ENCODE peak calls at places on chromosomes 3 and 15, in five cellular contexts. N is glutamatergic neuron; I is GM20000; L is stimulated activated CD8-positive, alpha-beta memory T cell treated with anti-CD3 and anti-CD28 coated beads, Interleukin-15, amount 100 ng/mL, for 48 hours; G is ovary. E is an unnamed sample.

GRCh38 chr3:16064660-16065414 is 109.6 kb upstream of the GALNT15 start:
- DNase-seq in N (no peak), I (no peak), L (no peak), G (peak; percentile 81), E (peak; percentile 87)

GRCh38 chr15:73022156-73022555 is 30.1 kb upstream of the NEO1 start:
- DNase-seq in N (no peak), I (no peak), L (no peak), G (no peak), E (no peak)

GRCh38 chr15:72197045-72197459 is 535 bp downstream of the GRAMD2A start:
- DNase-seq in N (no peak), I (no peak), L (no peak), G (no peak), E (no peak)

GRCh38 chr3:52220380-52221026 is 4.9 kb downstream of the TLR9 start:
- DNase-seq in N (peak; percentile 96), I (peak; percentile 87), L (peak; percentile 76), G (peak; percentile 84), E (peak; percentile 85)

GRCh38 chr3:102158080-102158756 is 276.6 kb upstream of the ZPLD1 start:
- DNase-seq in N (no peak), I (no peak), L (no peak), G (no peak), E (no peak)

GRCh38 chr3:133901083-133901482 is 5.4 kb upstream of the RAB6B start:
- DNase-seq in N (no peak), I (no peak), L (no peak), G (no peak), E (no peak)

GRCh38 chr3:126649556-126650092 is 5.3 kb downstream of the TXNRD3 start:
- DNase-seq in N (no peak), I (no peak), L (no peak), G (no peak), E (no peak)

GRCh38 chr15:59616390-59616789 is 4.8 kb downstream of the GCNT3 start:
- DNase-seq in N (no peak), I (no peak), L (no peak), G (no peak), E (no peak)

GRCh38 chr3:125192190-125193035 is 20.1 kb downstream of the SLC12A8 start:
- DNase-seq in N (no peak), I (peak; percentile 74), L (no peak), G (no peak), E (no peak)

GRCh38 chr15:66161575-66162118 is 91.9 kb downstream of the MEGF11 start:
- DNase-seq in N (no peak), I (no peak), L (no peak), G (no peak), E (no peak)

GRCh38 chr3:136545664-136546266 is 206.4 kb downstream of the STAG1 start:
- DNase-seq in N (no peak), I (no peak), L (no peak), G (no peak), E (no peak)

GRCh38 chr3:37945407-37945802 is 45.2 kb upstream of the VILL start:
- DNase-seq in N (no peak), I (no peak), L (no peak), G (no peak), E (no peak)

GRCh38 chr3:175307642-175308041 is 448.5 kb downstream of the NAALADL2 start:
- DNase-seq in N (no peak), I (no peak), L (no peak), G (no peak), E (no peak)

GRCh38 chr3:141452045-141452444 is 34.8 kb upstream of the RASA2 start:
- DNase-seq in N (no peak), I (peak; percentile 64), L (no peak), G (no peak), E (no peak)

GRCh38 chr15:88454867-88455810 is 12.0 kb downstream of the MRPL46 start:
- DNase-seq in N (peak; percentile 75), I (peak; percentile 50), L (no peak), G (peak; percentile 28), E (peak; percentile 48)

GRCh38 chr3:72004749-72005292 is 219.9 kb upstream of the PROK2 start:
- DNase-seq in N (no peak), I (no peak), L (no peak), G (no peak), E (no peak)

GRCh38 chr3:180633722-180634121 is 31.8 kb downstream of the TTC14 start:
- DNase-seq in N (no peak), I (no peak), L (no peak), G (no peak), E (no peak)

GRCh38 chr15:42508263-42508690 is 12.8 kb downstream of the SNAP23 start:
- DNase-seq in N (no peak), I (no peak), L (no peak), G (peak; percentile 67), E (no peak)

GRCh38 chr15:69607101-69607500 is 154.5 kb downstream of the RPLP1 start:
- DNase-seq in N (no peak), I (no peak), L (no peak), G (no peak), E (no peak)

GRCh38 chr3:81484532-81484931 is 276.9 kb downstream of the GBE1 start:
- DNase-seq in N (no peak), I (no peak), L (no peak), G (no peak), E (no peak)

GRCh38 chr15:64333516-64333915 is 22.5 kb downstream of the CSNK1G1 start:
- DNase-seq in N (no peak), I (no peak), L (no peak), G (no peak), E (no peak)

GRCh38 chr15:44715797-44716334 is 4.5 kb downstream of the B2M start:
- DNase-seq in N (no peak), I (no peak), L (no peak), G (no peak), E (no peak)

GRCh38 chr3:9704343-9705322 is 1.0 kb downstream of the CPNE9 start:
- DNase-seq in N (peak; percentile 94), I (peak; percentile 68), L (no peak), G (no peak), E (peak; percentile 46)

GRCh38 chr3:163071684-163072083 is 1575.1 kb downstream of the OTOL1 start:
- DNase-seq in N (no peak), I (no peak), L (no peak), G (no peak), E (no peak)

GRCh38 chr3:13416002-13416793 is 3.9 kb downstream of the NUP210 start:
- DNase-seq in N (peak; percentile 43), I (no peak), L (peak; percentile 22), G (no peak), E (no peak)

GRCh38 chr15:65363306-65363705 is 14.5 kb downstream of the IGDCC3 start:
- DNase-seq in N (peak; percentile 28), I (no peak), L (no peak), G (no peak), E (no peak)

GRCh38 chr15:52136471-52136993 is 24.0 kb upstream of the BCL2L10 start:
- DNase-seq in N (no peak), I (no peak), L (no peak), G (no peak), E (no peak)

GRCh38 chr3:129446926-129447325 is 6.9 kb downstream of the IFT122 start:
- DNase-seq in N (no peak), I (no peak), L (no peak), G (no peak), E (no peak)

GRCh38 chr15:63212050-63212973 is 22.9 kb downstream of the RAB8B start:
- DNase-seq in N (no peak), I (peak; percentile 44), L (no peak), G (no peak), E (no peak)

GRCh38 chr3:195385526-195385925 is 57.3 kb downstream of the ACAP2 start:
- DNase-seq in N (no peak), I (no peak), L (no peak), G (no peak), E (no peak)

GRCh38 chr3:77816470-77816869 is 776.6 kb downstream of the ROBO2 start:
- DNase-seq in N (no peak), I (no peak), L (no peak), G (no peak), E (no peak)